ENCODE peak calls at places on chromosomes 6 and 20, in seven cellular contexts. One of them, this sample, is unnamed.

GRCh38 chr6:88494401-88495140 is 328.4 kb upstream of the CNR1 start:
- DNase-seq in H1: no peak
- DNase-seq in sigmoid colon: no peak
- DNase-seq in tibial nerve: no peak
- DNase-seq in HepG2: no peak
- DNase-seq in A549: no peak
- DNase-seq in transverse colon: no peak
- DNase-seq in this sample: no peak

GRCh38 chr6:109187399-109188114 is 92.2 kb downstream of the CEP57L1 start:
- DNase-seq in sigmoid colon: peak
- DNase-seq in transverse colon: peak
- DNase-seq in H1: peak
- DNase-seq in A549: peak
- DNase-seq in tibial nerve: peak
- DNase-seq in HepG2: peak
- DNase-seq in this sample: peak

GRCh38 chr20:8218861-8219260 is 86.8 kb downstream of the PLCB1 start:
- DNase-seq in A549: no peak
- DNase-seq in H1: no peak
- DNase-seq in transverse colon: no peak
- DNase-seq in tibial nerve: no peak
- DNase-seq in sigmoid colon: no peak
- DNase-seq in HepG2: no peak
- DNase-seq in this sample: no peak

GRCh38 chr6:125986956-125987617 is 747 bp downstream of the TRMT11 start:
- DNase-seq in A549: peak
- DNase-seq in H1: no peak
- DNase-seq in HepG2: peak
- DNase-seq in transverse colon: no peak
- DNase-seq in sigmoid colon: no peak
- DNase-seq in tibial nerve: no peak
- DNase-seq in this sample: no peak

GRCh38 chr6:169866140-169866534 is 114.7 kb downstream of the ERMARD start:
- DNase-seq in transverse colon: no peak
- DNase-seq in tibial nerve: no peak
- DNase-seq in sigmoid colon: peak
- DNase-seq in A549: no peak
- DNase-seq in H1: no peak
- DNase-seq in HepG2: no peak
- DNase-seq in this sample: no peak

GRCh38 chr6:127811939-127812338 is 88.9 kb downstream of the THEMIS start:
- DNase-seq in H1: no peak
- DNase-seq in A549: no peak
- DNase-seq in transverse colon: no peak
- DNase-seq in HepG2: no peak
- DNase-seq in tibial nerve: no peak
- DNase-seq in sigmoid colon: no peak
- DNase-seq in this sample: no peak

GRCh38 chr20:32457476-32457986 is 99.4 kb downstream of the ASXL1 start:
- DNase-seq in H1: peak
- DNase-seq in sigmoid colon: peak
- DNase-seq in HepG2: no peak
- DNase-seq in A549: peak
- DNase-seq in transverse colon: no peak
- DNase-seq in tibial nerve: no peak
- DNase-seq in this sample: peak

GRCh38 chr6:157428418-157429202 is 47.6 kb downstream of the ZDHHC14 start:
- DNase-seq in A549: peak
- DNase-seq in H1: no peak
- DNase-seq in sigmoid colon: no peak
- DNase-seq in HepG2: peak
- DNase-seq in tibial nerve: no peak
- DNase-seq in transverse colon: no peak
- DNase-seq in this sample: no peak

GRCh38 chr6:148530394-148530923 is 187.8 kb downstream of the SASH1 start:
- DNase-seq in sigmoid colon: no peak
- DNase-seq in H1: no peak
- DNase-seq in A549: peak
- DNase-seq in transverse colon: no peak
- DNase-seq in tibial nerve: no peak
- DNase-seq in HepG2: no peak
- DNase-seq in this sample: no peak

GRCh38 chr6:83417880-83418663 is 12.8 kb downstream of the ME1 start:
- DNase-seq in A549: peak
- DNase-seq in tibial nerve: peak
- DNase-seq in sigmoid colon: no peak
- DNase-seq in H1: no peak
- DNase-seq in HepG2: peak
- DNase-seq in transverse colon: no peak
- DNase-seq in this sample: no peak

GRCh38 chr6:23013776-23014175 is 444.4 kb downstream of the HDGFL1 start:
- DNase-seq in transverse colon: no peak
- DNase-seq in H1: no peak
- DNase-seq in sigmoid colon: no peak
- DNase-seq in A549: no peak
- DNase-seq in HepG2: no peak
- DNase-seq in tibial nerve: no peak
- DNase-seq in this sample: no peak

GRCh38 chr20:24827603-24828295 is 121.3 kb upstream of the CST7 start:
- DNase-seq in A549: no peak
- DNase-seq in sigmoid colon: peak
- DNase-seq in H1: no peak
- DNase-seq in HepG2: no peak
- DNase-seq in transverse colon: no peak
- DNase-seq in tibial nerve: no peak
- DNase-seq in this sample: no peak

GRCh38 chr6:15264902-15265761 is 19.3 kb downstream of the JARID2 start:
- DNase-seq in transverse colon: no peak
- DNase-seq in tibial nerve: no peak
- DNase-seq in sigmoid colon: no peak
- DNase-seq in HepG2: no peak
- DNase-seq in H1: no peak
- DNase-seq in A549: no peak
- DNase-seq in this sample: no peak

GRCh38 chr6:128630213-128630612 is 109.8 kb upstream of the PTPRK start:
- DNase-seq in HepG2: no peak
- DNase-seq in tibial nerve: no peak
- DNase-seq in H1: no peak
- DNase-seq in A549: no peak
- DNase-seq in sigmoid colon: no peak
- DNase-seq in transverse colon: peak
- DNase-seq in this sample: no peak

GRCh38 chr6:149897015-149897697 is 757 bp downstream of the RAET1E start:
- DNase-seq in sigmoid colon: peak
- DNase-seq in HepG2: no peak
- DNase-seq in A549: peak
- DNase-seq in tibial nerve: peak
- DNase-seq in H1: no peak
- DNase-seq in transverse colon: peak
- DNase-seq in this sample: peak

GRCh38 chr6:37033255-37033654 is 27.8 kb downstream of the FGD2 start:
- DNase-seq in H1: no peak
- DNase-seq in A549: no peak
- DNase-seq in sigmoid colon: no peak
- DNase-seq in tibial nerve: no peak
- DNase-seq in transverse colon: no peak
- DNase-seq in HepG2: no peak
- DNase-seq in this sample: no peak

GRCh38 chr6:37032239-37032638 is 26.8 kb downstream of the FGD2 start:
- DNase-seq in H1: no peak
- DNase-seq in A549: no peak
- DNase-seq in tibial nerve: no peak
- DNase-seq in transverse colon: no peak
- DNase-seq in sigmoid colon: no peak
- DNase-seq in HepG2: no peak
- DNase-seq in this sample: no peak

GRCh38 chr6:37029249-37029959 is 23.9 kb downstream of the FGD2 start:
- DNase-seq in transverse colon: peak
- DNase-seq in tibial nerve: peak
- DNase-seq in HepG2: peak
- DNase-seq in A549: peak
- DNase-seq in sigmoid colon: peak
- DNase-seq in H1: no peak
- DNase-seq in this sample: peak

GRCh38 chr6:37027811-37028469 is 22.5 kb downstream of the FGD2 start:
- DNase-seq in HepG2: no peak
- DNase-seq in transverse colon: no peak
- DNase-seq in sigmoid colon: no peak
- DNase-seq in A549: no peak
- DNase-seq in H1: no peak
- DNase-seq in tibial nerve: no peak
- DNase-seq in this sample: no peak

DNA sequence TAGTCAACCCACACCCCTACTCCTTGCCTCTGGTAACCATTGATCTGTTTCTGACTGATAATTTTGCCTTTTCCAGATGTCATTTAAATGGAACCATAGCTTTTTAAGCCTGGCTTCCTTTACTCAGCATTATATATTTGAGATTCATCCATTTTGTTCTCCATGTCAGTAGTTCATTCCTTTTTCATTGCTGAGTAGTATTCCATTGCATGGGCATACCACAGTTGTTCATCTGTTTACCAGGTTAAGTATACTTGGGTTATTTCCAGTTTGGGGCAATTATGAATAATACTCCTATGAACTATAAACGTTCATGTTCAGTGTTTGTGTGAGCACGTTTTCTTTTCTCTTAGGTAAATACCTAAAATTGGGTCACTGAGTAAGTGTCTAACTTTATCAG is 25.1 kb downstream of the FGD2 start:
- DNase-seq in A549: no peak
- DNase-seq in sigmoid colon: no peak
- DNase-seq in H1: no peak
- DNase-seq in transverse colon: no peak
- DNase-seq in HepG2: no peak
- DNase-seq in tibial nerve: no peak
- DNase-seq in this sample: no peak
- TF ChIP-seq EP300 in A549: no peak
- TF ChIP-seq EP300 in sigmoid colon: no peak
- TF ChIP-seq EP300 in H1: no peak
- TF ChIP-seq EP300 in transverse colon: no peak
- TF ChIP-seq EP300 in HepG2: no peak
- TF ChIP-seq EP300 in tibial nerve: no peak
- TF ChIP-seq EP300 in this sample: no peak

GRCh38 chr6:160973856-160974255 is 17.7 kb upstream of the MAP3K4 start:
- DNase-seq in H1: no peak
- DNase-seq in A549: no peak
- DNase-seq in transverse colon: no peak
- DNase-seq in HepG2: no peak
- DNase-seq in sigmoid colon: no peak
- DNase-seq in tibial nerve: no peak
- DNase-seq in this sample: no peak
- H3K4me3 ChIP-seq in H1: no peak
- H3K4me3 ChIP-seq in A549: no peak
- H3K4me3 ChIP-seq in transverse colon: no peak
- H3K4me3 ChIP-seq in HepG2: no peak
- H3K4me3 ChIP-seq in sigmoid colon: no peak
- H3K4me3 ChIP-seq in tibial nerve: no peak
- H3K4me3 ChIP-seq in this sample: no peak

GRCh38 chr6:28589234-28589951 is 63.7 kb downstream of the GPX5 start:
- DNase-seq in HepG2: peak
- DNase-seq in sigmoid colon: no peak
- DNase-seq in H1: peak
- DNase-seq in tibial nerve: peak
- DNase-seq in A549: peak
- DNase-seq in transverse colon: peak
- DNase-seq in this sample: peak

GRCh38 chr6:28587746-28588075 is 62.0 kb downstream of the GPX5 start:
- DNase-seq in HepG2: no peak
- DNase-seq in sigmoid colon: no peak
- DNase-seq in H1: no peak
- DNase-seq in A549: no peak
- DNase-seq in transverse colon: no peak
- DNase-seq in tibial nerve: no peak
- DNase-seq in this sample: no peak

GRCh38 chr6:28585335-28585734 is 59.7 kb downstream of the GPX5 start:
- DNase-seq in sigmoid colon: no peak
- DNase-seq in HepG2: peak
- DNase-seq in H1: no peak
- DNase-seq in A549: no peak
- DNase-seq in tibial nerve: no peak
- DNase-seq in transverse colon: no peak
- DNase-seq in this sample: no peak

GRCh38 chr6:28586273-28586672 is 60.6 kb downstream of the GPX5 start:
- DNase-seq in transverse colon: no peak
- DNase-seq in HepG2: peak
- DNase-seq in tibial nerve: no peak
- DNase-seq in sigmoid colon: no peak
- DNase-seq in H1: no peak
- DNase-seq in A549: no peak
- DNase-seq in this sample: no peak

DNA sequence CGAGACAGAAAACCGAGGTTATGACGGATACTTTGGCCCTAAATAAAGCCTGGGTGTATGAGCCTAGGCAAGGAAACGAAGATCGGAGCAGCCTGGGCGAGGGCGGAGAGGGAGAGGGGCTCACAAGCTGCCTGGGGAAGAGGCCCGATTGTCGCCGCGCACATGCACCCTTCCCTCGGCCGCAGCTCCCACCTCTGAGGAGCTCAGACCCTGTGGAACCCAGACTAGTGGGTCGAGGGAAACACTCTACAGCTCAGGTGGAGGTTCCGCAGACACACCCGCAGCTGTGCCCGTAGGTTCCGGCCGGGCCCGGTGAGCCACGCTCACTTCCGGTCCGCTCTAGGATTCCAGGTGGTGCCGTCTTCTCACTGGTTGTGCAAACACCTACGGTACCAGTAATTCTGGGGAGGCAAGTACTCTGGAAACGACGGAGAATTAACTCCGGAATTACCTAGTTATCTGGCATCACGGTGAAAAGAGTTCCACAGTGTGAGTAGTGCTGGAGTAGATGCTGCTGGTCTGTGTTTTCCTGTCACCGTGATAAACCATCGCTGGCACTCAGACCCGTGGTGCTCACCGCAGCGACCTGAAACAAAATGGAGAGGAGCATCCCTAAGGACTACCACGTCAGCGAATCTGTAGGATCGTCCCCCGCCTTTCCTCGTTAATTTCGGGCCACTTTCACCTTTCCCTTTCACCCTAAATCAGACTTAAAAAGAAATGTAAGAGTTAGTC is 61.5 kb downstream of the GPX5 start:
- DNase-seq in sigmoid colon: no peak
- DNase-seq in tibial nerve: no peak
- DNase-seq in transverse colon: peak
- DNase-seq in A549: peak
- DNase-seq in H1: peak
- DNase-seq in HepG2: peak
- DNase-seq in this sample: peak
- TF ChIP-seq EP300 in sigmoid colon: no peak
- TF ChIP-seq EP300 in tibial nerve: peak
- TF ChIP-seq EP300 in transverse colon: no peak
- TF ChIP-seq EP300 in A549: no peak
- TF ChIP-seq EP300 in H1: no peak
- TF ChIP-seq EP300 in HepG2: no peak
- TF ChIP-seq EP300 in this sample: no peak

DNA sequence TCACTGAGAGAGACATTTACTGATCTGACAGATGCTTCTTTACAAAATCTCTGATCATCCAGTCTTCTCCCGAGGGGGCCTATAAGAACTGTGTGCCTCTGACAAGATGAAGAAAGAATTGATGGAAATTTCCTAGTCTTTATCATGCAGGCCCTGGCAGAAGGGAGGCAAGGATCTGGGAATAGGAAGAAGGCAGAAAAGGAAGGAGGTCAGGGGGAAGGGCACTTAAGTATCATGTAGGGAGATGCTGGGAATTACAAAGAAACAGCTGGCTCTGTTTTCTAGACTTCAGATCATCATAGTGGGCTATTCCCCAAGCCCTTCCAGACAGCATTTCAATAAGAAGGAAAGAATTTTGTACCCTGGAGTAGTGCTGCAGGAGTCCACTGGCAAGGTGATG is 243.3 kb upstream of the MOCS1 start:
- DNase-seq in sigmoid colon: no peak
- DNase-seq in HepG2: no peak
- DNase-seq in H1: no peak
- DNase-seq in A549: no peak
- DNase-seq in tibial nerve: no peak
- DNase-seq in transverse colon: no peak
- DNase-seq in this sample: no peak
- H3K4me3 ChIP-seq in sigmoid colon: no peak
- H3K4me3 ChIP-seq in HepG2: no peak
- H3K4me3 ChIP-seq in H1: no peak
- H3K4me3 ChIP-seq in A549: no peak
- H3K4me3 ChIP-seq in tibial nerve: no peak
- H3K4me3 ChIP-seq in transverse colon: no peak
- H3K4me3 ChIP-seq in this sample: no peak